ENCODE peak calls at places on chromosomes 16 and 17, in seven cellular contexts. G is NCI-H2171, S is AML-193, F is NCI-H1092, N is cardiac fibroblast, J is activated B cell treated with CpG ODN at 0.5 μM for 24 hours, T is mucosa of descending colon. X is an unnamed sample.

GRCh38 chr16:10170016-10170415 is 12.2 kb downstream of the GRIN2A start:
- DNase-seq in G (no peak), S (no peak), F (no peak), N (peak; percentile 32), J (no peak), T (no peak), X (no peak)

GRCh38 chr16:68599586-68599985 is 45.5 kb upstream of the CDH3 start:
- DNase-seq in G (no peak), S (no peak), F (no peak), N (no peak), J (no peak), T (no peak), X (no peak)

GRCh38 chr16:69013991-69014390 is 91.5 kb upstream of the HAS3 start:
- DNase-seq in G (no peak), S (no peak), F (no peak), N (peak; percentile 4), J (no peak), T (no peak), X (no peak)

GRCh38 chr16:61823326-61823725 is 212.9 kb downstream of the CDH8 start:
- DNase-seq in G (no peak), S (no peak), F (no peak), N (no peak), J (no peak), T (no peak), X (no peak)

GRCh38 chr16:680967-681745 is 946 bp downstream of the STUB1 start:
- DNase-seq in G (no peak), S (peak; percentile 19), F (peak; percentile 22), N (peak; percentile 63), J (no peak), T (peak; percentile 71), X (no peak)

GRCh38 chr16:12436201-12436657 is 367.5 kb downstream of the CPPED1 start:
- DNase-seq in G (peak; percentile 89), S (no peak), F (peak; percentile 86), N (no peak), J (no peak), T (no peak), X (no peak)

GRCh38 chr17:55587608-55588139 is 76.4 kb upstream of the SMIM36 start:
- DNase-seq in G (no peak), S (no peak), F (no peak), N (no peak), J (no peak), T (no peak), X (no peak)

GRCh38 chr16:81444448-81445121 is at the start of gene CMIP:
- DNase-seq in G (peak; percentile 80), S (peak; percentile 61), F (peak; percentile 67), N (peak; percentile 65), J (peak; percentile 88), T (peak; percentile 94), X (no peak)

GRCh38 chr16:70659546-70659945 is 13.2 kb downstream of the IL34 start:
- DNase-seq in G (no peak), S (no peak), F (no peak), N (no peak), J (no peak), T (no peak), X (no peak)